ENCODE peak calls at places on chromosome 13, in six cellular contexts. P, E, C, G, A and X are unnamed samples.

GRCh38 chr13:79988573-79988972 is 352.4 kb downstream of the SPRY2 start:
- DNase-seq in G (peak), P (peak), A (no peak), C (no peak), E (no peak), X (no peak)

GRCh38 chr13:33471182-33471581 is 185.6 kb upstream of the STARD13 start:
- DNase-seq in G (no peak), P (no peak), C (no peak), E (no peak), A (no peak), X (no peak)

GRCh38 chr13:66329988-66330429 is 900.1 kb downstream of the PCDH9 start:
- DNase-seq in P (no peak), C (no peak), E (no peak), G (peak), A (no peak), X (no peak)

GRCh38 chr13:73722120-73722519 is 412.1 kb downstream of the KLF12 start:
- DNase-seq in P (peak), G (peak), E (no peak), A (no peak), C (no peak), X (no peak)

GRCh38 chr13:25874907-25875306 is 176.9 kb downstream of the SHISA2 start:
- DNase-seq in P (no peak), C (no peak), G (no peak), A (no peak), E (peak), X (no peak)

GRCh38 chr13:34748078-34748477 is 194.0 kb upstream of the NBEA start:
- DNase-seq in E (no peak), G (no peak), A (peak), P (no peak), C (no peak), X (no peak)

GRCh38 chr13:22082437-22083100 is 411.7 kb downstream of the FGF9 start:
- DNase-seq in G (no peak), E (no peak), A (no peak), P (no peak), C (no peak), X (no peak)

GRCh38 chr13:93915269-93915809 is 564.1 kb downstream of the DCT start:
- DNase-seq in G (peak), A (no peak), E (no peak), C (no peak), P (no peak), X (no peak)

GRCh38 chr13:112876305-112877000 is 92.6 kb upstream of the MCF2L start:
- DNase-seq in G (no peak), P (no peak), E (no peak), A (peak), C (no peak), X (no peak)

GRCh38 chr13:24243311-24243710 is 66.1 kb upstream of the C1QTNF9 start:
- DNase-seq in C (no peak), E (no peak), P (no peak), A (no peak), G (no peak), X (no peak)

GRCh38 chr13:55359067-55359466 is 1781.7 kb upstream of the PRR20A start:
- DNase-seq in G (no peak), E (no peak), C (no peak), P (no peak), A (no peak), X (no peak)

GRCh38 chr13:48532473-48533206 is at the start of gene RCBTB2:
- DNase-seq in C (peak), E (peak), A (peak), G (peak), P (peak), X (peak)

GRCh38 chr13:110409581-110409992 is 102.5 kb downstream of the COL4A2 start:
- DNase-seq in A (no peak), E (no peak), G (peak), C (no peak), P (peak), X (no peak)

GRCh38 chr13:51739403-51740112 is 64.4 kb downstream of the DHRS12 start:
- DNase-seq in G (no peak), P (no peak), E (no peak), A (peak), C (no peak), X (no peak)

GRCh38 chr13:94112227-94112626 is 367.3 kb downstream of the DCT start:
- DNase-seq in G (peak), C (no peak), P (peak), A (no peak), E (no peak), X (no peak)

GRCh38 chr13:36526897-36527296 is 94.6 kb downstream of the CCNA1 start:
- DNase-seq in G (no peak), C (no peak), P (no peak), A (no peak), E (no peak), X (no peak)

GRCh38 chr13:111954681-111955411 is 112.1 kb upstream of the SOX1 start:
- DNase-seq in G (no peak), C (no peak), A (no peak), E (no peak), P (peak), X (no peak)

GRCh38 chr13:91153372-91153771 is 194.1 kb upstream of the MIR17HG start:
- DNase-seq in P (no peak), A (no peak), E (no peak), G (no peak), C (no peak), X (no peak)

GRCh38 chr13:109787135-109787954 is 962 bp upstream of the IRS2 start:
- DNase-seq in A (peak), E (peak), C (peak), G (no peak), P (peak), X (peak)

GRCh38 chr13:106038752-106039151 is 496.7 kb downstream of the EFNB2 start:
- DNase-seq in E (no peak), G (peak), C (no peak), P (peak), A (no peak), X (no peak)

GRCh38 chr13:38348890-38349289 is 761 bp upstream of the UFM1 start:
- DNase-seq in C (no peak), E (peak), G (no peak), A (no peak), P (peak), X (no peak)

GRCh38 chr13:55029280-55029679 is 2000.7 kb downstream of the OLFM4 start:
- DNase-seq in A (no peak), C (no peak), E (no peak), G (no peak), P (no peak), X (no peak)

GRCh38 chr13:95300625-95301134 is 571 bp downstream of the ABCC4 start:
- DNase-seq in G (peak), E (peak), P (peak), C (no peak), A (peak), X (peak)

GRCh38 chr13:27186295-27186694 is 14.7 kb upstream of the USP12 start:
- DNase-seq in E (no peak), P (no peak), G (no peak), C (no peak), A (no peak), X (no peak)

GRCh38 chr13:27375686-27376326 is 48.6 kb upstream of the GTF3A start:
- DNase-seq in C (no peak), A (peak), P (peak), G (peak), E (no peak), X (no peak)

GRCh38 chr13:71219671-71220070 is 647.3 kb downstream of the DACH1 start:
- DNase-seq in G (no peak), E (no peak), P (no peak), A (no peak), C (no peak), X (no peak)

GRCh38 chr13:98878421-98879126 is 99.3 kb downstream of the DOCK9 start:
- DNase-seq in A (no peak), E (no peak), C (no peak), P (no peak), G (no peak), X (no peak)

GRCh38 chr13:32362574-32362973 is 47.3 kb downstream of the BRCA2 start:
- DNase-seq in C (no peak), A (no peak), G (no peak), P (no peak), E (no peak), X (no peak)

GRCh38 chr13:50798923-50799322 is 44.6 kb downstream of the DLEU7 start:
- DNase-seq in A (no peak), G (peak), E (no peak), P (peak), C (peak), X (no peak)

GRCh38 chr13:25806304-25806974 is 245.4 kb downstream of the SHISA2 start:
- DNase-seq in C (no peak), G (no peak), P (peak), A (no peak), E (peak), X (no peak)

GRCh38 chr13:27510082-27510481 is 59.7 kb upstream of the MTIF3 start:
- DNase-seq in G (no peak), C (no peak), E (no peak), P (no peak), A (no peak), X (no peak)

GRCh38 chr13:51734786-51735185 is 69.2 kb downstream of the DHRS12 start:
- DNase-seq in A (no peak), E (no peak), G (no peak), P (no peak), C (no peak), X (no peak)

GRCh38 chr13:41821195-41821594 is 139.7 kb downstream of the VWA8 start:
- DNase-seq in C (no peak), E (no peak), A (no peak), P (no peak), G (no peak), X (no peak)

GRCh38 chr13:83325454-83325853 is 556.8 kb downstream of the SLITRK1 start:
- DNase-seq in E (no peak), C (no peak), A (no peak), G (peak), P (no peak), X (no peak)

GRCh38 chr13:26348966-26349365 is 95.0 kb downstream of the CDK8 start:
- DNase-seq in E (no peak), A (no peak), G (no peak), P (no peak), C (no peak), X (no peak)

GRCh38 chr13:37652596-37652995 is 54.0 kb upstream of the POSTN start:
- DNase-seq in G (peak), C (no peak), E (no peak), P (no peak), A (no peak), X (no peak)

GRCh38 chr13:107099661-107100060 is 531.7 kb upstream of the ARGLU1 start:
- DNase-seq in P (peak), E (no peak), G (peak), C (no peak), A (no peak), X (no peak)